ENCODE peak calls at places on chromosomes 13 and 19, in five cellular contexts. A is K562, J is GM12878, H is WTC11, C is H1. W is an unnamed sample.

GRCh38 chr19:56477429-56478338 is 539 bp upstream of the ZNF667 start:
- DNase-seq in A (peak), J (no peak), H (peak), C (peak), W (no peak)

GRCh38 chr19:2808129-2808941 is 11.3 kb upstream of the ZNF554 start:
- DNase-seq in A (no peak), J (no peak), H (no peak), C (no peak), W (no peak)

GRCh38 chr13:67061750-67062149 is 168.4 kb downstream of the PCDH9 start:
- DNase-seq in A (no peak), J (no peak), H (no peak), C (no peak), W (no peak)

GRCh38 chr19:14333101-14333871 is 48.0 kb upstream of the ADGRE5 start:
- DNase-seq in A (no peak), J (no peak), H (peak), C (no peak), W (no peak)

GRCh38 chr13:23810842-23811241 is 78.4 kb downstream of the MIPEP start:
- DNase-seq in A (no peak), J (no peak), H (peak), C (no peak), W (no peak)

GRCh38 chr13:47858678-47859050 is 142.4 kb downstream of the SUCLA2 start:
- DNase-seq in A (no peak), J (no peak), H (no peak), C (no peak), W (no peak)

GRCh38 chr19:45528744-45529453 is 21.6 kb downstream of the VASP start:
- DNase-seq in A (peak), J (no peak), H (peak), C (peak), W (no peak)

GRCh38 chr13:101354895-101355294 is 61.4 kb downstream of the NALCN start:
- DNase-seq in A (no peak), J (no peak), H (no peak), C (no peak), W (no peak)

GRCh38 chr19:45216677-45217076 is 28.5 kb downstream of the EXOC3L2 start:
- DNase-seq in A (no peak), J (no peak), H (no peak), C (no peak), W (no peak)

GRCh38 chr13:58855283-58855682 is 1223.7 kb downstream of the PCDH17 start:
- DNase-seq in A (no peak), J (no peak), H (no peak), C (no peak), W (no peak)

GRCh38 chr19:5692785-5693194 is 2.7 kb downstream of the RPL36 start:
- DNase-seq in A (no peak), J (no peak), H (no peak), C (no peak), W (no peak)

GRCh38 chr13:26280295-26280694 is 26.4 kb downstream of the CDK8 start:
- DNase-seq in A (no peak), J (no peak), H (no peak), C (no peak), W (no peak)

GRCh38 chr19:39131255-39131755 is 5.7 kb downstream of the PAK4 start:
- DNase-seq in A (no peak), J (no peak), H (no peak), C (no peak), W (no peak)

GRCh38 chr19:33726756-33727155 is 69.9 kb upstream of the KCTD15 start:
- DNase-seq in A (no peak), J (no peak), H (no peak), C (no peak), W (no peak)

GRCh38 chr19:58388175-58388526 is 1.1 kb downstream of the RPS5 start:
- DNase-seq in A (no peak), J (no peak), H (no peak), C (no peak), W (no peak)

DNA sequence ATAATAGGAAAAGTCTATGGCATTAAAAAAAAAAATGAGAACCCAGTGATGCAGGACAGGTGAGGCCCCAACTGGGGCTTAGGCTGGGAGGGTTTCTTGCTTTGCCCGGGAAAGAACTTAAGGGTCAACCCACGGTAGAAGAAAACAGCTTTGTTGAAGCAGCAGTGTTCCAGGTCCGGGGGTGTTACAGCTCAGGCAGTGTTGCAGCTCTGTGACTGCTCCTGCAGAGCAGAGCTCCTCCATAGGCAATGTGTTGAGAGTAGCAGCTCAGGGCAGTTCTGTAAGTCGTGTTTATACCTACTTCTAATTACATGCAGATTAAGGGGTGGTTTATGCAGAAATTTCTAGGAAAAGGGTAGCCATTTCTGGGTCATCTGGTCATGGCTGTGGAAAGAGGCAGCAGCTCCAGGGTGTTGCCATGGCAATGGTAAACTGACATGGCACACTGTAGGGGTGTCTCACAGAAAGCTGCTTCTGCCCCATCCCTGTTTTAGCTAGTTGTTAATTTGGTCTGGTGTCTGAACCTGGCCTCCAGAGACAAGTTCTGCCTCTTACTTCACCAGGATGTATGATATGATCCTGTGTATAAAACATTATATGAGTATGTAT is 316.4 kb downstream of the GPC5 start:
- DNase-seq in A (no peak), J (no peak), H (no peak), C (no peak), W (no peak)
- TF ChIP-seq USF2 in A (no peak), J (no peak), H (no peak), C (no peak), W (no peak)

GRCh38 chr13:27979765-27980279 is 8.7 kb downstream of the URAD start:
- DNase-seq in A (no peak), J (no peak), H (no peak), C (no peak), W (no peak)
- TF ChIP-seq SP1 in A (no peak), J (no peak), H (no peak), C (no peak), W (no peak)

GRCh38 chr19:47319923-47320871 is 10.5 kb downstream of the C5AR1 start:
- DNase-seq in A (no peak), J (no peak), H (no peak), C (no peak), W (no peak)

GRCh38 chr19:47323872-47324271 is 8.1 kb upstream of the C5AR2 start:
- DNase-seq in A (no peak), J (no peak), H (no peak), C (no peak), W (no peak)

GRCh38 chr19:47322048-47322447 is 9.9 kb upstream of the C5AR2 start:
- DNase-seq in A (no peak), J (no peak), H (no peak), C (no peak), W (no peak)

GRCh38 chr19:47321582-47321981 is 10.4 kb upstream of the C5AR2 start:
- DNase-seq in A (no peak), J (no peak), H (no peak), C (no peak), W (no peak)

GRCh38 chr19:47324502-47324901 is 7.5 kb upstream of the C5AR2 start:
- DNase-seq in A (no peak), J (no peak), H (no peak), C (no peak), W (no peak)
- TF ChIP-seq USF2 in A (peak), J (no peak), H (no peak), C (no peak), W (no peak)

GRCh38 chr13:28751210-28751935 is 32.6 kb upstream of the SLC46A3 start:
- DNase-seq in A (no peak), J (no peak), H (no peak), C (no peak), W (no peak)

GRCh38 chr13:28750187-28751045 is 31.6 kb upstream of the SLC46A3 start:
- DNase-seq in A (no peak), J (no peak), H (no peak), C (no peak), W (no peak)

GRCh38 chr13:28744656-28745055 is 25.9 kb upstream of the SLC46A3 start:
- DNase-seq in A (no peak), J (no peak), H (no peak), C (no peak), W (no peak)

GRCh38 chr13:28746289-28746612 is 27.5 kb upstream of the SLC46A3 start:
- DNase-seq in A (no peak), J (no peak), H (no peak), C (no peak), W (no peak)

DNA sequence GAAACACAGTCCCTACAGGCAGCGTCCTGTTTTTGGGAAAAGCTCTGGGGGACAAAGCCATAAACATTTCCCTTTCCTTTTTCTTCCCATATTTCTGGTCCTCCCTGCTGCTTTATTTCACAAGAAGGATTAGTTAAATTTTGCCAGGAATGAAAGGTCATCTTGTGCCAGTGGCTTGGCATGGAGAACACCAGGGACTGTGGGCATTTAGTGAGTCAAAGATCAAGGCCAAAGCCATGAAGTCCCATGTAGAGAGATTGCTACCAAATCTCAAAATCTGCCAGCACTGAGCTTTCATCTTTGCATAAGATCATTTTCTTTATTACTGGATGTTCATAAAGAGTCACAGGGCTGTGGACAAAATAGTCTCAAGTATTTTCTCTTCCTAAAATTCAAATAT is 29.1 kb upstream of the SLC46A3 start:
- DNase-seq in A (no peak), J (no peak), H (no peak), C (no peak), W (no peak)
- TF ChIP-seq SP1 in A (no peak), J (no peak), H (no peak), C (no peak), W (no peak)

DNA sequence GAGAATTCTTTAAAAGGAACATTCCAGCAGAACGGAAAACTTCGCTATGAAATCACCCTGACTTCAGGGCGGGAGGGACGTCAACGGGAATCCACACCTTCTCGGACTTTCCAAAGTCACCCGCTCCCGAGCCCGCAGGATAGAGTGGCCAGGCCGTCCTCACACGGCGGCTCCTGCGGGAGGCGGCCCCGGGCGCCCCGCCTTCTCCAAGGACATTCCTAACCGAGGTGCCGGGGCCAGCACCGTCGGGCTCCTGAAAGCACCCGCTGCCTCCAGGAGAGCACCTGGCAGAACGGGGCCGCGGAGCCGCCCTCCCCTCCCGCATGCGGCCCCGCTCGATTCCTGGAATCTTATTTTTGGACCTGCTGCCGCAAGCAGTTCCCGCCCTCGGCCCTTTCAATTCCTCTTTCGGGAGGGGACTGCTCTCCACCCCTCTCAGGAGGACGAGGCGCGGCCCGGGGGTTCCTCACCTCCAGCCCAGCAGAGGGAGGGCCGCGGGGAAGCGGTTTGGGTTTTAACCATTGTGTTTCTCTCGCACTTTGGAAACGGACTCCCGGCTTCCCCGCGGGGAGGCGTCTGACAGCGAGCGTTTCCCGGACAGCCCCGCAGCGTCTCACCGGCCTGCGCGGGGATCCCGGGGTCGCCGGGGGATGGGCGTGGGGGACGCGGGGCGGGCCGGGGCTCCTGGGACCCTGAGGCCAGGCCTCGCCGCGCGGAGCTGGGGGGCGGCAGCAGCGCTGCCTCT is 938 bp downstream of the GAS6 start:
- DNase-seq in A (peak), J (no peak), H (peak), C (no peak), W (no peak)
- TF ChIP-seq USF2 in A (no peak), J (no peak), H (no peak), C (no peak), W (no peak)

GRCh38 chr13:95784891-95785290 is 108.0 kb downstream of the DNAJC3 start:
- DNase-seq in A (no peak), J (no peak), H (no peak), C (no peak), W (no peak)

GRCh38 chr13:95781016-95781415 is 104.1 kb downstream of the DNAJC3 start:
- DNase-seq in A (no peak), J (no peak), H (no peak), C (no peak), W (no peak)

GRCh38 chr13:95787356-95788099 is 110.6 kb downstream of the DNAJC3 start:
- DNase-seq in A (no peak), J (no peak), H (no peak), C (no peak), W (no peak)

GRCh38 chr13:95783747-95784146 is 106.8 kb downstream of the DNAJC3 start:
- DNase-seq in A (no peak), J (no peak), H (peak), C (no peak), W (no peak)

DNA sequence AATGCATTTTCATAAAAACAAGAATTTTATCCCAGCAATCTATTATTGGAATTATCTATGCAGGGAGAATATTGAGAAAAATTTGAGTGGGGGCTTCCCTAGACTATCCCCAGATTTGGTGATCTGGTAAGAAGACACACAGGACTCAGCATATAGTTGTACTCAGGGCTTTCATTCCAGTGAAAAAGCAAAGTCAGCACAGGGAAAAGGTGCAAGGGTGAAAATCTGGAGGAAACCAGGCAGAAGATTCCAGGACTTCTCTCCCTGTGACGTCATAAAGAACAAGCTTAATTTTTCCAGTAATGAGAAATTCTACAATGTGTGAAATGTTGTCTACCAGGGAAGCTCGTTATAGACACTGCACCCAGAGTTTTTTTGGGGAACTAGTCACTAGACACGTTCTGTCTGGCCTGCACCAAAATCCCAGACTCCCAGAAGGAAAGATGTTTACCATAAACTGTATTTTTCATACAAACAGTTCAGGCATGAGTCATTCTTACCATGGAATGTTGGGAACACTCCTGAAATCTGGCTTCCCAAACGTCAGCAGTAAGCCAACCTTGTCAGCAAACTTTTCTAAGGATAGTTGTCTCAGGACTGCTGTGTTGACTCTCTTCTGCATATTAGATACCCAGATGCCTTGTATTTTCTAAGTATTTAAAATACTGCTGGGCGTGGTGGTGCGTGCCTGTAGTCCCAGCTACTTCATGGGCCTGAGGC is 107.4 kb downstream of the DNAJC3 start:
- DNase-seq in A (no peak), J (no peak), H (no peak), C (no peak), W (peak)
- TF ChIP-seq SP1 in A (no peak), J (no peak), H (no peak), C (no peak), W (no peak)

GRCh38 chr19:46813570-46814358 is 25.4 kb upstream of the SLC1A5 start:
- DNase-seq in A (no peak), J (no peak), H (no peak), C (no peak), W (peak)
- TF ChIP-seq USF2 in A (no peak), J (no peak), H (no peak), C (no peak), W (no peak)

GRCh38 chr13:42762917-42763316 is 18.5 kb upstream of the FAM216B start:
- DNase-seq in A (no peak), J (no peak), H (no peak), C (no peak), W (no peak)
- TF ChIP-seq SP1 in A (no peak), J (no peak), H (no peak), C (no peak), W (no peak)

DNA sequence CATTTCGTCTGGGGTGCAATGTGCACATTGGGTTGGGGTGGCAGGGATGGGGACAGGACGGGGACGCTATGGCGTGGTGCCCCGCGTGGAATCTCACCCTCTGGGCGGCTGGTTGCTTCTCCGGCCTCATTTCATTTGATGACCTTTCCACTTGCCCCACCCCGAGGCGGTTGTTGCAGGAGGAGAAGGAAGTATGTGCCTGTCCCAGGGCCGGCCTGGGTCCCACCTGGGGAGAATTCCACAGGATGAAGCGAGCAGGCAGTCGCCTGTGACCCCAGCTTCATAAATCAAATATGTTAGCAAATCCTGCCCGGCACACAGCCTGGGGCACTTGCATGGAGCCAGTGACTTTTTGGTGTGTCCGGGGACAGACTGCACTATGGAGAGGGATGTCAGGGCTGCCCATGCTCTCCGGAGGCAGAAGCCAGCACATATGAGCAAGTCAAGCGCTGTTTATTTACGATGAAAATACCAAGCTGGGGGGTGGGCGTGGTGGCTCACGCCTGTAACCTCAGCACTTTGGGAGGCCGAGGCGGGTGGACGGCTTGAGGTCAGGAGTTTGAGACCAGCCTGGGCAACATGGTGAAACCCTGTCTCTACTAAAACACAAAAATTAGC is 19.7 kb upstream of the ZBTB7A start:
- DNase-seq in A (no peak), J (no peak), H (no peak), C (no peak), W (no peak)
- TF ChIP-seq USF2 in A (no peak), J (no peak), H (no peak), C (no peak), W (no peak)

W was measured in HepG2.